ENCODE peak calls at places on chromosomes 13 and 19, in eight cellular contexts. Z is heart left ventricle, I is mammary epithelial cell, X is tibial nerve, L is right atrium auricular region, M is heart right ventricle, P is breast epithelium, D is cardiac muscle cell. J is an unnamed sample. For H3K4me1, the result is how much of the 10 kb centered on the place peaks cover.

GRCh38 chr13:44171861-44172260 is 201.8 kb upstream of the SERP2 start:
- DNase-seq in L (no peak), M (no peak), P (no peak), X (no peak), Z (no peak), D (no peak), I (no peak), J (no peak)

GRCh38 chr13:109665781-109666249 is 120.6 kb downstream of the IRS2 start:
- DNase-seq in L (no peak), D (no peak), Z (no peak), P (no peak), I (no peak), M (no peak), X (no peak), J (no peak)

GRCh38 chr13:21074601-21075302 is 13.4 kb upstream of the LATS2 start:
- DNase-seq in Z (peak), M (no peak), X (no peak), P (no peak), D (peak), I (no peak), L (peak), J (no peak)

GRCh38 chr13:76856141-76856571 is 30.0 kb downstream of the KCTD12 start:
- DNase-seq in P (no peak), M (no peak), D (peak), L (no peak), Z (no peak), I (peak), X (no peak), J (no peak)

GRCh38 chr19:1624458-1624857 is 19.2 kb upstream of the UQCR11 start:
- DNase-seq in X (no peak), Z (peak), L (no peak), M (peak), D (peak), I (no peak), P (no peak), J (peak)

GRCh38 chr13:94583926-94584325 is 12.0 kb downstream of the TGDS start:
- DNase-seq in D (peak), X (no peak), Z (no peak), I (no peak), M (no peak), P (no peak), L (no peak), J (no peak)

GRCh38 chr13:108902557-108903155 is 273.2 kb downstream of the MYO16 start:
- DNase-seq in Z (no peak), I (peak), X (no peak), L (no peak), P (no peak), M (no peak), D (no peak), J (no peak)

GRCh38 chr19:2815923-2816322 is 3.7 kb upstream of the ZNF554 start:
- DNase-seq in X (no peak), P (no peak), Z (no peak), D (no peak), L (no peak), M (no peak), I (no peak), J (no peak)

GRCh38 chr13:113061271-113061625 is 44.3 kb upstream of the F7 start:
- DNase-seq in L (no peak), Z (peak), X (no peak), I (no peak), D (no peak), P (no peak), M (no peak), J (no peak)

GRCh38 chr13:33164331-33164730 is 121.2 kb downstream of the STARD13 start:
- DNase-seq in D (peak), L (no peak), I (no peak), P (no peak), Z (no peak), X (no peak), M (no peak), J (no peak)

GRCh38 chr19:30498707-30499106 is 126.5 kb downstream of the ZNF536 start:
- DNase-seq in Z (no peak), L (no peak), P (no peak), X (no peak), I (no peak), D (no peak), M (no peak), J (no peak)

GRCh38 chr13:23289917-23290357 is 109.2 kb downstream of the SGCG start:
- DNase-seq in D (peak), Z (no peak), M (no peak), L (no peak), I (peak), X (no peak), P (no peak), J (no peak)

GRCh38 chr19:494171-495046 is 1.9 kb upstream of the MADCAM1 start:
- DNase-seq in X (no peak), Z (peak), D (no peak), P (no peak), M (peak), I (no peak), L (no peak), J (no peak)

GRCh38 chr19:35935911-35936737 is at the start of gene LRFN3:
- DNase-seq in M (peak), P (no peak), I (peak), X (peak), Z (peak), L (peak), D (peak), J (peak)

GRCh38 chr19:34359140-34359953 is 5.6 kb upstream of the GPI start:
- DNase-seq in M (peak), X (peak), D (peak), P (peak), I (peak), L (peak), Z (peak), J (peak)

GRCh38 chr19:55494172-55494761 is 6.0 kb downstream of the SSC5D start:
- DNase-seq in X (no peak), P (no peak), D (peak), L (peak), Z (no peak), I (no peak), M (peak), J (no peak)

GRCh38 chr13:48896312-48896711 is 79.4 kb upstream of the FNDC3A start:
- DNase-seq in I (peak), P (no peak), M (no peak), Z (no peak), L (no peak), D (peak), X (no peak), J (no peak)

GRCh38 chr13:29767006-29767405 is 83.4 kb downstream of the UBL3 start:
- DNase-seq in P (no peak), D (no peak), I (no peak), X (no peak), Z (no peak), L (no peak), M (no peak), J (no peak)

DNA sequence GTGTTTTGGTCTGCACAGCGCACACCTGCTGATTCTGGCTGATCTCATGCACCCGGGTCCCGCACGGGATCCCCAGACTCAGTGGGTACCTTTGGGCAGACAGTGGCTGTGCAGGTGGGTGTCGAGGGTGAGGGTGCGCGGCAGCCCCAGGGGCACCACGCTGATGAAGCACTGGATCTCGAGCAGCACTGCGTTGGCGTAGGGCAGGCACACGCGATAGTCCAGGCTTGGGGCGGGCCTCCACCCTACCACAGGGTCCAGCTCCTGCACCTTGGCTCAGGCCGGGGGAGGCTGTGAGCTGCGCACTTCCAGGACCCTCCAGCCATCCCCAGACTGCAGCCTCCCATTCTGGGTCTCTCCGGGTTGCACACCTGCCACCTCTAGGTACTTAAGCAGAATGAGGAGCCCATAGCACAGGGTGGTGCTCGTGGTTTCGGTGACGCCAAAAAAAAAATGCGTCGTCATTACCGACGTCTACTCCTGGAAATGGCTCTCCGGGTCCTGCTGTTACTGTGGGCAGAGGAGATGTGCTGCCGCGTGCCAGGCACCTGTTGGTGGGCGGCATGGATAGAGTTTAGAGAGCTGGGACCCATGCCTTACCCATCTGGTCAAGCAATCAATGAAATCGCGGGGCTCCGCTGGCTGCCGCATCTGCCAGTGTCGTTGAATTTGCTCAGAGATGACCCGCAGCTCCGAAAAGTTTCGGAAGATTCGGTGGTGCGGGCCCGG is 10.5 kb downstream of the EGLN2 start:
- DNase-seq in M (no peak), D (no peak), X (no peak), P (no peak), L (no peak), Z (no peak), I (no peak), J (no peak)
- H3K4me1 ChIP-seq in M (half or more), D (under half), X (half or more), P (under half), L (half or more), Z (half or more), I (under half), J (half or more)

DNA sequence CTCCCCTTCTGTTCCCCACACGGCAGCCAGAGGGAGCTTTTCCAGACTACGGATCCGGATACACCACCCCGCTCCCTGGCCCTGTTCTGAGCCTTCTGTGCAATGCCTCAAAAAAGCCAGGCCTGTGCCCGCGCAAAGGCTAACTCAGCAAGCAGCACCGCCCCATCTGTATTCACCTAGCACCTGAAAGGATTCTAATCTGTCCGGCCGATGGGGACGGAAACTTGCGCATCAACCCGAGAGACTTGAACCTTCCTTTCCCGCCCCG is 589 bp downstream of the ZBTB45 start:
- DNase-seq in Z (peak), X (peak), P (peak), L (peak), M (peak), D (peak), I (peak), J (peak)
- TF ChIP-seq CTCF in Z (peak), X (no peak), P (no peak), L (no peak), M (peak), D (peak), I (peak), J (no peak)

DNA sequence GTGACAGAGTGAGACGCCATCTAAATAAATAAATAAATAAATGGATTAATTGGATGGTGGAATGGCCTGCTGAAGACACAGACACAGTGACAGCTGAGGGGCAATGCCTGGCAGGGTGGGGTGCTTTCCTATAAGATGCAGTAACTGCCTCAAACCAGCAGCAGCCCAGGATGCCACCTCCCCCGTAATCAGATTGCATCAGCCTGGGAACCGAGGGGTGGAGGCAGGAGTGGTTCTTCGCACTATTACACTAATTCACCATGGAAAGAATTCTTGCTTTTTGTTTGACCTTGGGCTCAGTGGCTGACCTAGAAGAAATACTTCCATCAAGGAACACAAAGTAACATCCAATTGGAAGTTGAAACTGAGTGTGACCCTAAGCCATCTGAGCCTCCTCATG is 31.6 kb upstream of the USP12 start:
- DNase-seq in D (no peak), M (no peak), Z (no peak), P (no peak), I (no peak), X (no peak), L (no peak), J (no peak)
- H3K27ac ChIP-seq in D (no peak), M (no peak), Z (no peak), P (no peak), I (no peak), X (no peak), L (no peak), J (no peak)

GRCh38 chr19:41627966-41628675 is 1.2 kb upstream of the CEACAM4 start:
- DNase-seq in D (no peak), L (no peak), M (no peak), P (no peak), I (no peak), X (no peak), Z (no peak), J (no peak)

GRCh38 chr19:41626877-41627276 is at the start of gene CEACAM4:
- DNase-seq in D (no peak), M (peak), Z (no peak), X (no peak), I (no peak), P (no peak), L (no peak), J (peak)

GRCh38 chr19:41624515-41624914 is 2.4 kb downstream of the CEACAM4 start:
- DNase-seq in X (no peak), M (no peak), D (no peak), I (no peak), P (no peak), L (no peak), Z (no peak), J (no peak)

GRCh38 chr19:41623360-41623759 is 3.5 kb downstream of the CEACAM4 start:
- DNase-seq in D (no peak), I (no peak), P (no peak), X (no peak), M (no peak), Z (no peak), L (no peak), J (no peak)

DNA sequence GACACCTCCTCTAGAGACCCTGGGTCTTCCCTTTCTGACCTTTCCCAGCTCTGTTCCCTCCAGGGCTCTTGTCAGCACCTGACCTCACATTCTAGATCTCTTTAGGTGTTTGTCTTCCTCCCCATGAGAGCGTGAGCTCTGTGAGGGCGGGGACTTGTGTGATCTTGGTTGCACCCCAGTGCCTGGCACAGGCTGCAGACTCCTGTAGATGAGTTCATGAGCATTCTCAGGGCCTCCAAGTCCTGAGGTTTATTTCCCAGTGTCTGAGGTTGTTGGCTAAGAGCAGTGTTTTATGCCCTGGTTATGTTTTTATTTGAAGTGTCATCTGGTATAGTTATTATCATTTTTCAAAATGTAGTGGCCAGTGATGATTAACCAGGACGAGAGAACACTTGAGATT is 596 bp downstream of the CEACAM4 start:
- DNase-seq in I (no peak), L (no peak), M (no peak), P (no peak), D (no peak), X (no peak), Z (no peak), J (no peak)
- H3K4me1 ChIP-seq in I (under half), L (under half), M (under half), P (under half), D (under half), X (under half), Z (under half), J (under half)

GRCh38 chr19:18488838-18489626 is 32.8 kb downstream of the ELL start:
- DNase-seq in D (no peak), Z (no peak), M (peak), X (no peak), L (no peak), P (no peak), I (no peak), J (peak)
- TF ChIP-seq CTCF in D (peak), Z (no peak), M (peak), X (no peak), L (no peak), P (no peak), I (peak), J (peak)

GRCh38 chr13:27276188-27276587 is 5.6 kb downstream of the RASL11A start:
- DNase-seq in D (peak), M (no peak), I (no peak), L (no peak), Z (no peak), X (no peak), P (no peak), J (no peak)

GRCh38 chr13:27274631-27275030 is 4.0 kb downstream of the RASL11A start:
- DNase-seq in P (no peak), Z (no peak), D (no peak), M (no peak), L (no peak), X (no peak), I (no peak), J (no peak)

GRCh38 chr13:27270594-27271520 is at the start of gene RASL11A:
- DNase-seq in P (peak), D (peak), M (peak), L (peak), I (peak), Z (peak), X (peak), J (peak)

GRCh38 chr13:27271572-27272096 is 1.0 kb downstream of the RASL11A start:
- DNase-seq in M (no peak), L (no peak), I (no peak), X (no peak), P (no peak), Z (no peak), D (no peak), J (no peak)

GRCh38 chr13:27273658-27274425 is 3.2 kb downstream of the RASL11A start:
- DNase-seq in P (no peak), I (no peak), X (no peak), Z (no peak), L (no peak), M (no peak), D (peak), J (no peak)
- H3K27ac ChIP-seq in P (no peak), I (no peak), X (no peak), Z (peak), L (peak), M (peak), D (no peak), J (no peak)

DNA sequence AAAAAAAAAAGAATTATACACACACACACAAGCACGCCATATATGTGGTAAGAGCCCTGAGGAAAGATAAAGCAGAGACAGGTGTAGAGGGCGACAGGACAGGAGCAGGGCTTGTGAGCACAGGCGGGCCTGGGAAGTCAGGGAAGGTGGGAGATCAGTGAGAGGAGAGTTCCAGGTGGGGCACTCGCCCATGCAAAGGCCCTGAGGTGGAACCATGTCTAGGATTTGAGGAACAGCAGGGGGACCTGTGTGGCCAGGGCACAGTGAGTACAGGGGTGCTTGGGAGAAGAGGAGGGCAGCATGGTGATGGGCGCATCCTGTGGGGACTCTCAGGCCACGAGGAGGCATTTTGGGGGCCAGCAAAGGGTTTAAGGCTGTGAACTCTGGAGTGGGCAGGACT is 32.5 kb upstream of the NCCRP1 start:
- DNase-seq in X (no peak), P (no peak), M (no peak), D (no peak), L (no peak), I (no peak), Z (no peak), J (no peak)
- H3K4me1 ChIP-seq in X (under half), P (under half), M (under half), D (under half), L (under half), I (under half), Z (under half), J (half or more)

GRCh38 chr19:45883586-45883880 is 2.4 kb downstream of the IRF2BP1 start:
- DNase-seq in L (no peak), Z (no peak), X (no peak), D (no peak), M (no peak), I (no peak), P (no peak), J (no peak)
- TF ChIP-seq CTCF in L (peak), Z (no peak), X (no peak), D (no peak), M (peak), I (no peak), P (no peak), J (no peak)

GRCh38 chr19:43765109-43765876 is 10.5 kb upstream of the SMG9 start:
- DNase-seq in L (peak), D (peak), Z (peak), P (no peak), X (no peak), I (peak), M (peak), J (peak)
- H3K27ac ChIP-seq in L (peak), D (no peak), Z (peak), P (peak), X (no peak), I (peak), M (peak), J (peak)